ENCODE peak calls at places on chromosomes 3 and 15, in four cellular contexts. One of them, this sample, is unnamed.

GRCh38 chr15:40338921-40339620 is 1.7 kb downstream of the CCDC9B start:
- DNase-seq in activated CD4-positive, alpha-beta T cell treated with anti-CD3 and anti-CD28 coated beads for 24 hours: no peak
- DNase-seq in stomach: no peak
- DNase-seq in caudate nucleus: peak
- DNase-seq in this sample: peak

GRCh38 chr3:150495563-150496168 is 50.6 kb downstream of the SERP1 start:
- DNase-seq in stomach: no peak
- DNase-seq in caudate nucleus: no peak
- DNase-seq in activated CD4-positive, alpha-beta T cell treated with anti-CD3 and anti-CD28 coated beads for 24 hours: peak
- DNase-seq in this sample: no peak

GRCh38 chr3:12708584-12709192 is 44.8 kb upstream of the RAF1 start:
- DNase-seq in caudate nucleus: no peak
- DNase-seq in stomach: peak
- DNase-seq in activated CD4-positive, alpha-beta T cell treated with anti-CD3 and anti-CD28 coated beads for 24 hours: no peak
- DNase-seq in this sample: no peak

GRCh38 chr3:101876142-101876541 is 26.8 kb downstream of the NFKBIZ start:
- DNase-seq in stomach: no peak
- DNase-seq in activated CD4-positive, alpha-beta T cell treated with anti-CD3 and anti-CD28 coated beads for 24 hours: no peak
- DNase-seq in caudate nucleus: no peak
- DNase-seq in this sample: no peak

GRCh38 chr3:138356666-138357409 is 8.5 kb downstream of the MRAS start:
- DNase-seq in activated CD4-positive, alpha-beta T cell treated with anti-CD3 and anti-CD28 coated beads for 24 hours: no peak
- DNase-seq in caudate nucleus: no peak
- DNase-seq in stomach: no peak
- DNase-seq in this sample: no peak

GRCh38 chr3:126152458-126152857 is 27.9 kb downstream of the ALDH1L1 start:
- DNase-seq in caudate nucleus: no peak
- DNase-seq in activated CD4-positive, alpha-beta T cell treated with anti-CD3 and anti-CD28 coated beads for 24 hours: no peak
- DNase-seq in stomach: no peak
- DNase-seq in this sample: no peak

GRCh38 chr3:192935441-192935840 is 17.8 kb upstream of the MB21D2 start:
- DNase-seq in activated CD4-positive, alpha-beta T cell treated with anti-CD3 and anti-CD28 coated beads for 24 hours: no peak
- DNase-seq in caudate nucleus: no peak
- DNase-seq in stomach: no peak
- DNase-seq in this sample: no peak

GRCh38 chr3:32435911-32436815 is 44.5 kb downstream of the CMTM7 start:
- DNase-seq in stomach: no peak
- DNase-seq in activated CD4-positive, alpha-beta T cell treated with anti-CD3 and anti-CD28 coated beads for 24 hours: no peak
- DNase-seq in caudate nucleus: no peak
- DNase-seq in this sample: no peak

GRCh38 chr3:48417529-48418108 is 12.3 kb downstream of the PLXNB1 start:
- DNase-seq in caudate nucleus: no peak
- DNase-seq in stomach: no peak
- DNase-seq in activated CD4-positive, alpha-beta T cell treated with anti-CD3 and anti-CD28 coated beads for 24 hours: no peak
- DNase-seq in this sample: no peak

GRCh38 chr15:36468746-36469145 is 110.7 kb upstream of the CDIN1 start:
- DNase-seq in stomach: no peak
- DNase-seq in activated CD4-positive, alpha-beta T cell treated with anti-CD3 and anti-CD28 coated beads for 24 hours: no peak
- DNase-seq in caudate nucleus: no peak
- DNase-seq in this sample: no peak

GRCh38 chr15:84611631-84612030 is 10.8 kb downstream of the ZSCAN2 start:
- DNase-seq in activated CD4-positive, alpha-beta T cell treated with anti-CD3 and anti-CD28 coated beads for 24 hours: no peak
- DNase-seq in stomach: no peak
- DNase-seq in caudate nucleus: no peak
- DNase-seq in this sample: no peak

GRCh38 chr3:141412087-141412935 is 44.0 kb downstream of the ZBTB38 start:
- DNase-seq in activated CD4-positive, alpha-beta T cell treated with anti-CD3 and anti-CD28 coated beads for 24 hours: no peak
- DNase-seq in caudate nucleus: no peak
- DNase-seq in stomach: peak
- DNase-seq in this sample: no peak

GRCh38 chr3:60752800-60753199 is 498.5 kb downstream of the FHIT start:
- DNase-seq in caudate nucleus: no peak
- DNase-seq in stomach: no peak
- DNase-seq in activated CD4-positive, alpha-beta T cell treated with anti-CD3 and anti-CD28 coated beads for 24 hours: no peak
- DNase-seq in this sample: no peak

GRCh38 chr3:61804782-61805181 is 243.4 kb downstream of the PTPRG start:
- DNase-seq in caudate nucleus: no peak
- DNase-seq in activated CD4-positive, alpha-beta T cell treated with anti-CD3 and anti-CD28 coated beads for 24 hours: no peak
- DNase-seq in stomach: no peak
- DNase-seq in this sample: no peak

GRCh38 chr15:25624504-25625172 is 185.8 kb upstream of the UBE3A start:
- DNase-seq in caudate nucleus: no peak
- DNase-seq in stomach: no peak
- DNase-seq in activated CD4-positive, alpha-beta T cell treated with anti-CD3 and anti-CD28 coated beads for 24 hours: no peak
- DNase-seq in this sample: no peak

GRCh38 chr3:58111513-58112184 is 99.1 kb downstream of the DNASE1L3 start:
- DNase-seq in activated CD4-positive, alpha-beta T cell treated with anti-CD3 and anti-CD28 coated beads for 24 hours: no peak
- DNase-seq in caudate nucleus: no peak
- DNase-seq in stomach: peak
- DNase-seq in this sample: peak

GRCh38 chr3:23865595-23866396 is 51.0 kb downstream of the NKIRAS1 start:
- DNase-seq in stomach: no peak
- DNase-seq in activated CD4-positive, alpha-beta T cell treated with anti-CD3 and anti-CD28 coated beads for 24 hours: no peak
- DNase-seq in caudate nucleus: peak
- DNase-seq in this sample: no peak

This sample was measured in Peyer's patch.